ENCODE peak calls at places on chromosomes 3 and 15, in five cellular contexts. U is nucleus accumbens; X is nephron progenitor cell; G is effector CD4-positive, alpha-beta T cell; Q is left ventricle myocardium superior. K is an unnamed sample.

GRCh38 chr3:61627768-61628185 is 66.4 kb downstream of the PTPRG start:
- DNase-seq in X (no peak), Q (no peak), G (no peak), U (no peak), K (no peak)

GRCh38 chr3:78888650-78889049 is 879.1 kb downstream of the ROBO1 start:
- DNase-seq in U (no peak), Q (no peak), G (no peak), X (no peak), K (no peak)

GRCh38 chr3:124565551-124565950 is 164.7 kb upstream of the UMPS start:
- DNase-seq in Q (no peak), G (no peak), U (no peak), X (no peak), K (no peak)

GRCh38 chr3:48190911-48191310 is 2.7 kb upstream of the CDC25A start:
- DNase-seq in X (no peak), U (no peak), G (no peak), Q (no peak), K (no peak)

GRCh38 chr3:59425371-59425770 is 375.5 kb upstream of the CFAP20DC start:
- DNase-seq in X (no peak), G (no peak), Q (no peak), U (no peak), K (no peak)

GRCh38 chr3:187743195-187744141 is 1.8 kb downstream of the BCL6 start:
- DNase-seq in Q (peak; percentile 77), U (no peak), G (no peak), X (peak; percentile 56), K (peak; percentile 71)

GRCh38 chr3:55826097-55826496 is 339.0 kb upstream of the WNT5A start:
- DNase-seq in G (no peak), Q (no peak), U (no peak), X (no peak), K (no peak)

GRCh38 chr3:126320517-126321293 is 36.5 kb downstream of the KLF15 start:
- DNase-seq in U (no peak), Q (no peak), G (no peak), X (no peak), K (no peak)

GRCh38 chr3:182028081-182028480 is 316.4 kb downstream of the SOX2 start:
- DNase-seq in G (no peak), X (no peak), U (no peak), Q (no peak), K (no peak)

GRCh38 chr3:182567666-182568065 is 225.6 kb upstream of the ATP11B start:
- DNase-seq in Q (no peak), X (no peak), U (no peak), G (no peak), K (peak; percentile 4)

GRCh38 chr3:141305436-141305835 is 62.9 kb upstream of the ZBTB38 start:
- DNase-seq in X (no peak), G (no peak), U (no peak), Q (no peak), K (no peak)

GRCh38 chr15:67997996-67998395 is 56.1 kb upstream of the PIAS1 start:
- DNase-seq in U (no peak), Q (no peak), X (no peak), G (no peak), K (no peak)

GRCh38 chr3:184629555-184630160 is 68.1 kb downstream of the EPHB3 start:
- DNase-seq in G (no peak), U (no peak), Q (no peak), X (peak; percentile 49), K (peak; percentile 87)

GRCh38 chr3:87771338-87772059 is 287.3 kb downstream of the CGGBP1 start:
- DNase-seq in G (no peak), X (peak; percentile 10), U (no peak), Q (no peak), K (peak; percentile 16)

GRCh38 chr15:51227967-51228783 is 110.2 kb downstream of the CYP19A1 start:
- DNase-seq in U (no peak), G (no peak), X (no peak), Q (peak; percentile 33), K (no peak)

GRCh38 chr15:45442497-45443135 is 64.3 kb upstream of the GATM start:
- DNase-seq in G (no peak), Q (no peak), U (no peak), X (no peak), K (peak; percentile 51)